ENCODE peak calls at places on chromosomes 12 and 14, in ten cellular contexts. One of them, this sample, is unnamed.

GRCh38 chr12:25524381-25524780 is 28.7 kb downstream of the LMNTD1 start:
- DNase-seq in endodermal cell: no peak
- DNase-seq in GM12878: no peak
- DNase-seq in heart left ventricle: no peak
- DNase-seq in PC-3: no peak
- DNase-seq in aorta: no peak
- DNase-seq in brain microvascular endothelial cell: no peak
- DNase-seq in choroid plexus epithelial cell: no peak
- DNase-seq in ascending aorta: no peak
- DNase-seq in dorsolateral prefrontal cortex: no peak
- DNase-seq in this sample: no peak

GRCh38 chr14:23366163-23366921 is 1.4 kb upstream of the EFS start:
- DNase-seq in endodermal cell: peak
- DNase-seq in GM12878: no peak
- DNase-seq in heart left ventricle: peak
- DNase-seq in PC-3: no peak
- DNase-seq in aorta: peak
- DNase-seq in brain microvascular endothelial cell: no peak
- DNase-seq in choroid plexus epithelial cell: peak
- DNase-seq in ascending aorta: peak
- DNase-seq in dorsolateral prefrontal cortex: peak
- DNase-seq in this sample: peak

GRCh38 chr14:34713681-34714319 is 593 bp downstream of the CFL2 start:
- DNase-seq in endodermal cell: no peak
- DNase-seq in GM12878: no peak
- DNase-seq in heart left ventricle: no peak
- DNase-seq in PC-3: peak
- DNase-seq in aorta: peak
- DNase-seq in brain microvascular endothelial cell: peak
- DNase-seq in choroid plexus epithelial cell: peak
- DNase-seq in ascending aorta: peak
- DNase-seq in dorsolateral prefrontal cortex: no peak
- DNase-seq in this sample: peak

GRCh38 chr12:104443008-104443407 is 13.7 kb upstream of the CHST11 start:
- DNase-seq in endodermal cell: no peak
- DNase-seq in GM12878: no peak
- DNase-seq in heart left ventricle: no peak
- DNase-seq in PC-3: no peak
- DNase-seq in aorta: no peak
- DNase-seq in brain microvascular endothelial cell: no peak
- DNase-seq in choroid plexus epithelial cell: no peak
- DNase-seq in ascending aorta: no peak
- DNase-seq in dorsolateral prefrontal cortex: no peak
- DNase-seq in this sample: no peak

GRCh38 chr14:24395609-24396580 is 2.9 kb upstream of the NYNRIN start:
- DNase-seq in endodermal cell: no peak
- DNase-seq in GM12878: no peak
- DNase-seq in heart left ventricle: no peak
- DNase-seq in PC-3: no peak
- DNase-seq in aorta: no peak
- DNase-seq in brain microvascular endothelial cell: no peak
- DNase-seq in choroid plexus epithelial cell: no peak
- DNase-seq in ascending aorta: no peak
- DNase-seq in dorsolateral prefrontal cortex: no peak
- DNase-seq in this sample: no peak

GRCh38 chr14:53715390-53715730 is 241.3 kb downstream of the BMP4 start:
- DNase-seq in endodermal cell: no peak
- DNase-seq in GM12878: no peak
- DNase-seq in heart left ventricle: no peak
- DNase-seq in PC-3: peak
- DNase-seq in aorta: no peak
- DNase-seq in brain microvascular endothelial cell: peak
- DNase-seq in choroid plexus epithelial cell: peak
- DNase-seq in ascending aorta: no peak
- DNase-seq in dorsolateral prefrontal cortex: no peak
- DNase-seq in this sample: peak

GRCh38 chr12:104643921-104644669 is 187.3 kb downstream of the CHST11 start:
- DNase-seq in endodermal cell: no peak
- DNase-seq in GM12878: peak
- DNase-seq in heart left ventricle: no peak
- DNase-seq in PC-3: no peak
- DNase-seq in aorta: no peak
- DNase-seq in brain microvascular endothelial cell: no peak
- DNase-seq in choroid plexus epithelial cell: peak
- DNase-seq in ascending aorta: no peak
- DNase-seq in dorsolateral prefrontal cortex: no peak
- DNase-seq in this sample: no peak

GRCh38 chr14:101947577-101947903 is 16.8 kb upstream of the DYNC1H1 start:
- DNase-seq in endodermal cell: no peak
- DNase-seq in GM12878: no peak
- DNase-seq in heart left ventricle: no peak
- DNase-seq in PC-3: no peak
- DNase-seq in aorta: no peak
- DNase-seq in brain microvascular endothelial cell: no peak
- DNase-seq in choroid plexus epithelial cell: no peak
- DNase-seq in ascending aorta: no peak
- DNase-seq in dorsolateral prefrontal cortex: no peak
- DNase-seq in this sample: no peak

GRCh38 chr12:30308010-30308717 is 387.5 kb downstream of the IPO8 start:
- DNase-seq in endodermal cell: no peak
- DNase-seq in GM12878: no peak
- DNase-seq in heart left ventricle: no peak
- DNase-seq in PC-3: no peak
- DNase-seq in aorta: no peak
- DNase-seq in brain microvascular endothelial cell: no peak
- DNase-seq in choroid plexus epithelial cell: no peak
- DNase-seq in ascending aorta: no peak
- DNase-seq in dorsolateral prefrontal cortex: no peak
- DNase-seq in this sample: no peak

GRCh38 chr12:124518051-124518932 is 49.1 kb downstream of the NCOR2 start:
- DNase-seq in endodermal cell: peak
- DNase-seq in GM12878: no peak
- DNase-seq in heart left ventricle: peak
- DNase-seq in PC-3: peak
- DNase-seq in aorta: peak
- DNase-seq in brain microvascular endothelial cell: peak
- DNase-seq in choroid plexus epithelial cell: peak
- DNase-seq in ascending aorta: peak
- DNase-seq in dorsolateral prefrontal cortex: peak
- DNase-seq in this sample: peak

GRCh38 chr14:104084251-104085002 is 1.1 kb upstream of the ASPG start:
- DNase-seq in endodermal cell: no peak
- DNase-seq in GM12878: no peak
- DNase-seq in heart left ventricle: no peak
- DNase-seq in PC-3: no peak
- DNase-seq in aorta: no peak
- DNase-seq in brain microvascular endothelial cell: no peak
- DNase-seq in choroid plexus epithelial cell: peak
- DNase-seq in ascending aorta: no peak
- DNase-seq in dorsolateral prefrontal cortex: no peak
- DNase-seq in this sample: peak

GRCh38 chr12:57138526-57139272 is 8.7 kb downstream of the LRP1-AS start:
- DNase-seq in endodermal cell: peak
- DNase-seq in GM12878: no peak
- DNase-seq in heart left ventricle: peak
- DNase-seq in PC-3: no peak
- DNase-seq in aorta: peak
- DNase-seq in brain microvascular endothelial cell: no peak
- DNase-seq in choroid plexus epithelial cell: no peak
- DNase-seq in ascending aorta: peak
- DNase-seq in dorsolateral prefrontal cortex: no peak
- DNase-seq in this sample: peak

DNA sequence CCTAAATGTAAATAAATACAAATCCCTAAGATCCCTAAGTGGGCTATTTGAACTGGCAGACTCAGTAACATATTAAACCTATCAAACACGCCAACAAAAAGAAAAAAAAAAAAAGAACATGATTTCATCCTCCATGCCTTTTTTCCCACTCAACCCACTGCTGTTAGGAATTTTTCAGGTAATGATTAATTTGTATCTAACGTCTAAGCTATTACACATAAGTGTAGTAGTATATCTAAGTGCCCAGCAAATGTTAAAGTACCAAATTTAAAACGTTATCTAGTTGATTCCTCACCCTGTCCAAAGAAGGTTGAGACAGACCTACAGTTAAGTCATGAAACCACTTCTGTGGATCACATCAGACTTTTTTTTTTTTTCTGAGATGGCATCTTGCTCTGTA is 16.4 kb upstream of the ARID4A start:
- DNase-seq in endodermal cell: no peak
- DNase-seq in GM12878: no peak
- DNase-seq in heart left ventricle: no peak
- DNase-seq in PC-3: no peak
- DNase-seq in aorta: no peak
- DNase-seq in brain microvascular endothelial cell: no peak
- DNase-seq in choroid plexus epithelial cell: no peak
- DNase-seq in ascending aorta: no peak
- DNase-seq in dorsolateral prefrontal cortex: no peak
- DNase-seq in this sample: no peak
- H3K4me3 ChIP-seq in endodermal cell: no peak
- H3K4me3 ChIP-seq in GM12878: no peak
- H3K4me3 ChIP-seq in heart left ventricle: no peak
- H3K4me3 ChIP-seq in PC-3: no peak
- H3K4me3 ChIP-seq in aorta: no peak
- H3K4me3 ChIP-seq in brain microvascular endothelial cell: no peak
- H3K4me3 ChIP-seq in choroid plexus epithelial cell: no peak
- H3K4me3 ChIP-seq in ascending aorta: peak
- H3K4me3 ChIP-seq in dorsolateral prefrontal cortex: no peak
- H3K4me3 ChIP-seq in this sample: no peak

DNA sequence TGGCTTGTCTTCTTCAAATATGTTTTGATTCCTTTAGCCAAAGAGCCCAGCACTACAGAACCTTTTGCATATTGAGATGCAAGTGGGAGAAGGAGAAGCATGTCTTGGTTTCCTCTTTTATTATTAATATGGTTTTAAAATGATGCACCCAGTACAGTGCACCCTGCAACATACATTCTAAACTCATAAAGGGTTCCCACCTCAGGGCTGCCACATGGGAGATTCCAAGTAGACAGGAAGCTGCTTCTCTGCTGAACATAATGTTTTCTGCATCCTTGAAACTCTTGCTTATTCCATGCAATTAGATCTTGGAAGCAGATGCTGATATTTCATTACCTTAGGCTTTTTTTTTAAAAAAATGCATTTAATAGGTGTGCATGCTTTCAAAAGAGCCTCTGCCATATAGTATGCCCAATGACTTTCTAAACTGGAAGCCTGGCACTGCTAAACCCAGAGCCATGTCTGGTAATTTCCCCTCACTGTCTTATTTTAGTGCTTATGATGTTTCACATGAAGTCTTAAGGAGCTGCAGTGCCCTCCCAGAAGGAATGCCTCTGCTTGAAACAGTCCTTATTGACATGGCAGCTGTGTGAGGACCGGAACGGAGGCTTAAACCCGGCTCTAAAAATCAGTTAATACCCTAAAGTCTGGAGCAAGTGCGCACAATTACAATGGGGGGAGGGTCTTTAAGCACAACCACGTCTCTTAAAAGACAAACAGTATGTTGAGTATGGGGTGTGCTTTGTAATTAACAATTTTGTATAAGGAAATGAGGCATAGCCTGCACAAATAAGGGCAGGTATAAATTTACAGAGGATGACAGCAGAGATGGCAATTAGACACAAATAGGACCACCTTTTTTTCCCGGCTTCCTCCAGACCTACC is 2.0 kb upstream of the SIX1 start:
- DNase-seq in endodermal cell: no peak
- DNase-seq in GM12878: no peak
- DNase-seq in heart left ventricle: no peak
- DNase-seq in PC-3: no peak
- DNase-seq in aorta: no peak
- DNase-seq in brain microvascular endothelial cell: no peak
- DNase-seq in choroid plexus epithelial cell: no peak
- DNase-seq in ascending aorta: no peak
- DNase-seq in dorsolateral prefrontal cortex: no peak
- DNase-seq in this sample: no peak
- H3K4me3 ChIP-seq in endodermal cell: no peak
- H3K4me3 ChIP-seq in GM12878: no peak
- H3K4me3 ChIP-seq in heart left ventricle: no peak
- H3K4me3 ChIP-seq in PC-3: no peak
- H3K4me3 ChIP-seq in aorta: no peak
- H3K4me3 ChIP-seq in brain microvascular endothelial cell: no peak
- H3K4me3 ChIP-seq in choroid plexus epithelial cell: no peak
- H3K4me3 ChIP-seq in ascending aorta: no peak
- H3K4me3 ChIP-seq in dorsolateral prefrontal cortex: no peak
- H3K4me3 ChIP-seq in this sample: no peak

GRCh38 chr12:110171636-110172035 is 47.5 kb downstream of the IFT81 start:
- DNase-seq in endodermal cell: no peak
- DNase-seq in GM12878: no peak
- DNase-seq in heart left ventricle: no peak
- DNase-seq in PC-3: no peak
- DNase-seq in aorta: no peak
- DNase-seq in brain microvascular endothelial cell: no peak
- DNase-seq in choroid plexus epithelial cell: no peak
- DNase-seq in ascending aorta: no peak
- DNase-seq in dorsolateral prefrontal cortex: no peak
- DNase-seq in this sample: no peak
- H3K4me3 ChIP-seq in endodermal cell: no peak
- H3K4me3 ChIP-seq in GM12878: no peak
- H3K4me3 ChIP-seq in heart left ventricle: no peak
- H3K4me3 ChIP-seq in PC-3: no peak
- H3K4me3 ChIP-seq in aorta: no peak
- H3K4me3 ChIP-seq in brain microvascular endothelial cell: no peak
- H3K4me3 ChIP-seq in choroid plexus epithelial cell: no peak
- H3K4me3 ChIP-seq in ascending aorta: no peak
- H3K4me3 ChIP-seq in dorsolateral prefrontal cortex: no peak
- H3K4me3 ChIP-seq in this sample: no peak

GRCh38 chr14:64504897-64505771 is 564 bp downstream of the ZBTB1 start:
- DNase-seq in endodermal cell: peak
- DNase-seq in GM12878: no peak
- DNase-seq in heart left ventricle: peak
- DNase-seq in PC-3: peak
- DNase-seq in aorta: peak
- DNase-seq in brain microvascular endothelial cell: peak
- DNase-seq in choroid plexus epithelial cell: peak
- DNase-seq in ascending aorta: peak
- DNase-seq in dorsolateral prefrontal cortex: peak
- DNase-seq in this sample: peak

GRCh38 chr14:64507376-64508156 is 3.0 kb downstream of the ZBTB1 start:
- DNase-seq in endodermal cell: no peak
- DNase-seq in GM12878: no peak
- DNase-seq in heart left ventricle: no peak
- DNase-seq in PC-3: peak
- DNase-seq in aorta: no peak
- DNase-seq in brain microvascular endothelial cell: no peak
- DNase-seq in choroid plexus epithelial cell: peak
- DNase-seq in ascending aorta: no peak
- DNase-seq in dorsolateral prefrontal cortex: no peak
- DNase-seq in this sample: peak

GRCh38 chr14:64508215-64508776 is 3.7 kb downstream of the ZBTB1 start:
- DNase-seq in endodermal cell: no peak
- DNase-seq in GM12878: peak
- DNase-seq in heart left ventricle: no peak
- DNase-seq in PC-3: no peak
- DNase-seq in aorta: no peak
- DNase-seq in brain microvascular endothelial cell: no peak
- DNase-seq in choroid plexus epithelial cell: no peak
- DNase-seq in ascending aorta: no peak
- DNase-seq in dorsolateral prefrontal cortex: no peak
- DNase-seq in this sample: no peak

GRCh38 chr14:64509036-64509435 is 4.5 kb downstream of the ZBTB1 start:
- DNase-seq in endodermal cell: peak
- DNase-seq in GM12878: no peak
- DNase-seq in heart left ventricle: no peak
- DNase-seq in PC-3: no peak
- DNase-seq in aorta: no peak
- DNase-seq in brain microvascular endothelial cell: no peak
- DNase-seq in choroid plexus epithelial cell: no peak
- DNase-seq in ascending aorta: no peak
- DNase-seq in dorsolateral prefrontal cortex: no peak
- DNase-seq in this sample: no peak

GRCh38 chr14:64506751-64507150 is 2.2 kb downstream of the ZBTB1 start:
- DNase-seq in endodermal cell: no peak
- DNase-seq in GM12878: no peak
- DNase-seq in heart left ventricle: no peak
- DNase-seq in PC-3: no peak
- DNase-seq in aorta: no peak
- DNase-seq in brain microvascular endothelial cell: no peak
- DNase-seq in choroid plexus epithelial cell: no peak
- DNase-seq in ascending aorta: no peak
- DNase-seq in dorsolateral prefrontal cortex: no peak
- DNase-seq in this sample: no peak
- H3K4me3 ChIP-seq in endodermal cell: peak
- H3K4me3 ChIP-seq in GM12878: peak
- H3K4me3 ChIP-seq in heart left ventricle: no peak
- H3K4me3 ChIP-seq in PC-3: peak
- H3K4me3 ChIP-seq in aorta: no peak
- H3K4me3 ChIP-seq in brain microvascular endothelial cell: peak
- H3K4me3 ChIP-seq in choroid plexus epithelial cell: peak
- H3K4me3 ChIP-seq in ascending aorta: peak
- H3K4me3 ChIP-seq in dorsolateral prefrontal cortex: peak
- H3K4me3 ChIP-seq in this sample: no peak

This sample was measured in cardiac muscle cell.